ENCODE peak calls at places on chromosome 2, in five cellular contexts. W is AG09309, H is endodermal cell, I is fibroblast of lung, F is fibroblast of mammary gland. A is an unnamed sample.

GRCh38 chr2:50492452-50492851 is 539.5 kb downstream of the NRXN1 start:
- DNase-seq in W (peak; percentile 1), H (peak; percentile 59), I (peak; percentile 58), F (peak; percentile 54), A (peak; percentile 44)

GRCh38 chr2:84888401-84889276 is 7.8 kb upstream of the TRABD2A start:
- DNase-seq in W (no peak), H (peak; percentile 37), I (peak; percentile 79), F (peak; percentile 76), A (no peak)

GRCh38 chr2:241546771-241547498 is 11.6 kb upstream of the BOK start:
- DNase-seq in W (peak; percentile 92), H (peak; percentile 69), I (peak; percentile 51), F (peak; percentile 25), A (peak; percentile 94)

GRCh38 chr2:68411397-68412126 is 46.5 kb downstream of the PLEK start:
- DNase-seq in W (no peak), H (no peak), I (no peak), F (no peak), A (no peak)

GRCh38 chr2:20093263-20094141 is 42.1 kb upstream of the LAPTM4A start:
- DNase-seq in W (peak; percentile 39), H (peak; percentile 91), I (peak; percentile 89), F (peak; percentile 85), A (peak; percentile 73)

GRCh38 chr2:158394453-158394852 is 62.1 kb downstream of the CCDC148 start:
- DNase-seq in W (no peak), H (no peak), I (no peak), F (no peak), A (no peak)

GRCh38 chr2:238997684-238998083 is 149.8 kb downstream of the TWIST2 start:
- DNase-seq in W (no peak), H (peak; percentile 37), I (no peak), F (no peak), A (no peak)

GRCh38 chr2:4475618-4476017 is 772.2 kb downstream of the DCDC2C start:
- DNase-seq in W (no peak), H (no peak), I (no peak), F (no peak), A (no peak)

GRCh38 chr2:222055328-222055727 is 243.5 kb downstream of the PAX3 start:
- DNase-seq in W (no peak), H (peak; percentile 66), I (no peak), F (no peak), A (no peak)

GRCh38 chr2:222049946-222050345 is 248.9 kb downstream of the PAX3 start:
- DNase-seq in W (no peak), H (no peak), I (peak; percentile 23), F (peak; percentile 55), A (peak; percentile 20)

GRCh38 chr2:222054813-222055212 is 244.0 kb downstream of the PAX3 start:
- DNase-seq in W (no peak), H (no peak), I (no peak), F (peak; percentile 72), A (no peak)

GRCh38 chr2:222050981-222051380 is 247.8 kb downstream of the PAX3 start:
- DNase-seq in W (no peak), H (no peak), I (no peak), F (no peak), A (no peak)

GRCh38 chr2:222052934-222053367 is 245.8 kb downstream of the PAX3 start:
- DNase-seq in W (no peak), H (peak; percentile 91), I (no peak), F (no peak), A (no peak)
- TF ChIP-seq CTCF in W (no peak), H (peak; percentile 79), I (no peak), F (peak; percentile 18), A (peak; percentile 67)

GRCh38 chr2:75074708-75075107 is 116.3 kb downstream of the POLE4 start:
- DNase-seq in W (no peak), H (no peak), I (no peak), F (no peak), A (no peak)
- TF ChIP-seq CTCF in W (no peak), H (no peak), I (no peak), F (no peak), A (no peak)

DNA sequence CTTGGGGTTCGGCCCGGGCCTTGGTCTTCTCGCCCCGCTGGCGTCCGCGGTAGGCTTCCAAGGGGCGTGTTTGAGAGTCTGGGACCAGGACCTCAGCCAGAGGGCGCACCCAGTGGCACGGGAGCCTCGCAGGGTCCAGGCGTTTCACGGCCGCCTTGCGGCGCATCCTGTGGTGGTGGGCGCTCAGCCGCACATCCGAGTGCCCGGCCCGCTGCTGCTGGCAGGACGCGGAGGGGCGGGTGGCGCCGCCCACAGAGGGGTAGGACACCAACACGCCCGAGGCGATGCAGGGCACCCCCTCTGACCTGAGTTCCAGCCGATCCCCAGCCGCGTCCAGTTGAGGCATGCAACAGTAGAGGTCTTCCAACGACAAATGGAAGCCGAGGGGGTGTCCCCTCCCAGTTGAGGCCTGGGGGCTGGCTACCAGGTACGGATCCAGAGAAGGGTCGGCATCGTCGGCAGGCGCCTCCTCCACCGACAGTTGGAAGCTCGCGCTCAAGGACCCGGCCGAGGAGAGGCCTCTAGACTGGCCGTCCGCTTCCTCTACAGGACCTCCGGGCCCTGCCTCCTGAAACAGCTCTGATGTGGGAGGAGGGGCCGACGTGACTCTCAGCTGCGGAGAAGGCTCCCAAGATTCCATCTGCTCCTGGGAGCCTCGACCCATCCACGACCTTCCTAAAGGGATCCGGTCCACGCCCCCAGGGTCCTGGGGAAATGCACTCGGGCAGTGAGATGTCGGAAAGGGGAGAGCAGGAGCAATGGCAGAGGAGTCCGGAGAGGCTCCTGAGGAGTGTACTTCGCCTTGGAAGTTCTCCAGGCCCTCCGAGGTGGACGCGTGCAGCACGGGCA is 6.3 kb downstream of the C2orf81 start:
- DNase-seq in W (no peak), H (peak; percentile 45), I (peak; percentile 26), F (peak; percentile 37), A (no peak)
- TF ChIP-seq CTCF in W (peak; percentile 35), H (peak; percentile 25), I (no peak), F (peak; percentile 32), A (peak; percentile 16)

DNA sequence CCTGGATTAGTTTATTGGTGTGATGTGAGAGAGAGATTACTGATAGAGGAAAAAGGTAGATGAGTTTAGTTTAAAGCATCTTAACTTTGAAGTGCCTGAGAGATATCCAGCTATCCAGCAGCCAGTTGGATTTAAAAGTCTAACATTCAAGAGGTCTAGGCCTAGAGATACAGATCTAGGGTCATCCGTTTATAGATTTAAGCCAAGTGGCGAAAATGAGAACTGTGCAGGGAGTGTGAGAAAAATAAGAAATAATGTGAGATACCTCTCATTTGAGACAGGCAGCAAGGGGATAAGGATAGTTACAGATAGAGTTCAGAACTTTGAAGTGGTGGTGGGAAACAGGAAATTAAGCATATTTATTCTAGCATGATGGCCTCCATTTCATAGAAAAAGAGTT is 5.3 kb upstream of the ORC2 start:
- DNase-seq in W (no peak), H (no peak), I (no peak), F (no peak), A (no peak)
- TF ChIP-seq CTCF in W (no peak), H (no peak), I (no peak), F (no peak), A (no peak)

GRCh38 chr2:121099329-121100318 is 185.4 kb downstream of the TFCP2L1 start:
- DNase-seq in W (no peak), H (peak; percentile 83), I (no peak), F (no peak), A (no peak)
- TF ChIP-seq CTCF in W (peak; percentile 54), H (peak; percentile 68), I (peak; percentile 24), F (peak; percentile 33), A (peak; percentile 50)

DNA sequence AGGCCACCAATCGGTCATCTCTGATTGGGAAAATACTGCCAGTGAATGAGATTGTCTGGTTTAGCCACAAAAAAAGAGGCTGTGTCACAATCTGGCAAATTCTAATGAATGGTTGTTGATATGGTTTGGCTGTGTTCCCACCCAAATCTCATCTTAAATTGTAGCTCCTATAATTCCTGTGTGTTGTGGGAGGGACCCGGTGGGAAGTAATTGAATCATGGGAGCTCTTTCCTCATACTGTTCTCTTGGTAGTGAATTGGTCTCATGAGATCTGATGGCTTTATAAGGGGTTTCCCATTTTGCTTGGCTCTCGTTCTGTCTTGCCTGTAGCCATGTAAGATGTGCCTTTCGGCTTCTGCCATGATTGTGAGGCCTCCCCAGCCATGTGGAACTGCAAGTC is 838.3 kb downstream of the SLC4A3 start:
- DNase-seq in W (no peak), H (no peak), I (no peak), F (peak; percentile 16), A (no peak)
- TF ChIP-seq CTCF in W (no peak), H (no peak), I (no peak), F (no peak), A (no peak)

GRCh38 chr2:119545754-119546445 is 1.7 kb downstream of the CFAP221 start:
- DNase-seq in W (no peak), H (no peak), I (no peak), F (peak; percentile 37), A (peak; percentile 66)
- TF ChIP-seq CTCF in W (no peak), H (no peak), I (no peak), F (no peak), A (no peak)

DNA sequence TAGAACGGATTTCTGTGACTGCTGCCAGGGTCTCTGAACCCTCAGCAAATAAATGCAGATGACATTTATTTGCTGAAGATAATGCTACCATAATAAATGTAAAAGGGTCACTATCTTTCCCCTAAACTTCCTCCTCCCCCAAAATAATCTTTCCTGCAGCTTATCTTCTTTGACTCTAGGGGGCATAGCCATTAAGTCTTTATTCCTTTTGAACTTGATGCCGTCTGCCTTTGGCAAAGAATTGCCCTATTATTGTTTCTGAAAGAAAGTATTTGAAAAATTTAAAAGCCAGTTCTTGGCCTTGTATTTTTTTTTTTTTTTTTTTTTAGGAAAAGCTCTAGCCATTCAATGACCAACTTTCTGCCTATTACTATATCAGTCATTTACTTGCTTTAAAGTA is 63.5 kb upstream of the ACSL3 start:
- DNase-seq in W (peak; percentile 23), H (no peak), I (peak; percentile 51), F (peak; percentile 48), A (peak; percentile 35)
- TF ChIP-seq CTCF in W (peak; percentile 45), H (peak; percentile 70), I (peak; percentile 45), F (peak; percentile 65), A (peak; percentile 52)

GRCh38 chr2:219553463-219553862 is 9.6 kb downstream of the TMEM198 start:
- DNase-seq in W (no peak), H (no peak), I (no peak), F (no peak), A (no peak)

GRCh38 chr2:219552382-219553167 is 8.7 kb downstream of the TMEM198 start:
- DNase-seq in W (no peak), H (peak; percentile 98), I (peak; percentile 73), F (peak; percentile 65), A (peak; percentile 51)

GRCh38 chr2:219551412-219551811 is 7.6 kb downstream of the TMEM198 start:
- DNase-seq in W (no peak), H (peak; percentile 77), I (peak; percentile 26), F (peak; percentile 55), A (no peak)

GRCh38 chr2:219553168-219553417 is 9.3 kb downstream of the TMEM198 start:
- DNase-seq in W (no peak), H (no peak), I (no peak), F (no peak), A (no peak)

DNA sequence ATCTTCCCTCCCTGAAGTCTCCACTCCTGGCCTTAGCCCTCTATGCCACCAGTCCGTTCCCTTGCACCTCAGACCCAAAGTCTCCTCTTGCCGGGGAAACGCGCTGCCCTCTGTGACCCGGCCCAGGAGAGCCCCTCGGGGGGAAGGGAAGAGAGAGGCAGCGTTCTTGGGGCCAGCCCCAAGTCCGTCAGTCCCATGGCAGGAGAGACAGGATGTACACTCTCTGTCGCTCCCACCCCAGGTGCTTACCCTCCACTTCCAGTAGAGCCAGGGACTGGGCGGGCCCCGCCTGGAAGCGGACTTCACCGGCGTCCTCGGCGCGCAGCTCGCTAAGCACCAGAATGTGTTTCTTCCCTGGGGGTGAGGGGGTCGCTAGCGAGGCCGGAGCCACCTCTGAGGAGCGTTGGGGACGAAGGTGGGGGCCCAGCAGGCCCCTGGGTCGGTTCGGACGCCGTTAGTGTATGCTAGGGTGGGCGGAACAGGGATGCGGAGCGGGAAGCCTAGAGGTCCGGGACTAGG is 8.1 kb downstream of the TMEM198 start:
- DNase-seq in W (no peak), H (no peak), I (no peak), F (no peak), A (no peak)
- TF ChIP-seq CTCF in W (no peak), H (no peak), I (no peak), F (no peak), A (no peak)